ENCODE peak calls at places on chromosomes 1 and 21, in eight cellular contexts. One of them, this sample, is unnamed.

GRCh38 chr1:231729541-231729940 is 103.0 kb downstream of the DISC1 start:
- DNase-seq in type B pancreatic cell: no peak
- DNase-seq in GM23248: no peak
- DNase-seq in esophagus squamous epithelium: no peak
- DNase-seq in endothelial cell: no peak
- DNase-seq in AG20443: no peak
- DNase-seq in G401: no peak
- DNase-seq in activated CD4-positive, alpha-beta memory T cell treated with anti-CD3 and anti-CD28 coated beads, Interleukin-2, amount 10 ng/mL, durations not matched to agents 7 days and 5 days: no peak
- DNase-seq in this sample: no peak

GRCh38 chr1:8858888-8859706 is 19.4 kb downstream of the ENO1 start:
- DNase-seq in G401: peak
- DNase-seq in type B pancreatic cell: no peak
- DNase-seq in AG20443: peak
- DNase-seq in GM23248: peak
- DNase-seq in activated CD4-positive, alpha-beta memory T cell treated with anti-CD3 and anti-CD28 coated beads, Interleukin-2, amount 10 ng/mL, durations not matched to agents 7 days and 5 days: peak
- DNase-seq in esophagus squamous epithelium: no peak
- DNase-seq in endothelial cell: peak
- DNase-seq in this sample: peak

GRCh38 chr1:151237678-151238466 is 16.7 kb upstream of the PSMD4 start:
- DNase-seq in esophagus squamous epithelium: no peak
- DNase-seq in endothelial cell: no peak
- DNase-seq in AG20443: no peak
- DNase-seq in activated CD4-positive, alpha-beta memory T cell treated with anti-CD3 and anti-CD28 coated beads, Interleukin-2, amount 10 ng/mL, durations not matched to agents 7 days and 5 days: no peak
- DNase-seq in GM23248: no peak
- DNase-seq in type B pancreatic cell: no peak
- DNase-seq in G401: no peak
- DNase-seq in this sample: no peak

GRCh38 chr1:204591473-204592090 is 75.4 kb downstream of the MDM4 start:
- DNase-seq in AG20443: peak
- DNase-seq in esophagus squamous epithelium: no peak
- DNase-seq in GM23248: peak
- DNase-seq in endothelial cell: no peak
- DNase-seq in G401: no peak
- DNase-seq in activated CD4-positive, alpha-beta memory T cell treated with anti-CD3 and anti-CD28 coated beads, Interleukin-2, amount 10 ng/mL, durations not matched to agents 7 days and 5 days: no peak
- DNase-seq in type B pancreatic cell: no peak
- DNase-seq in this sample: no peak

GRCh38 chr1:91549041-91549735 is 48.5 kb downstream of the CDC7 start:
- DNase-seq in activated CD4-positive, alpha-beta memory T cell treated with anti-CD3 and anti-CD28 coated beads, Interleukin-2, amount 10 ng/mL, durations not matched to agents 7 days and 5 days: peak
- DNase-seq in GM23248: no peak
- DNase-seq in AG20443: no peak
- DNase-seq in type B pancreatic cell: no peak
- DNase-seq in esophagus squamous epithelium: no peak
- DNase-seq in G401: no peak
- DNase-seq in endothelial cell: no peak
- DNase-seq in this sample: no peak

GRCh38 chr1:1442069-1442770 is 6.7 kb downstream of the VWA1 start:
- DNase-seq in esophagus squamous epithelium: no peak
- DNase-seq in activated CD4-positive, alpha-beta memory T cell treated with anti-CD3 and anti-CD28 coated beads, Interleukin-2, amount 10 ng/mL, durations not matched to agents 7 days and 5 days: no peak
- DNase-seq in AG20443: no peak
- DNase-seq in endothelial cell: no peak
- DNase-seq in G401: no peak
- DNase-seq in type B pancreatic cell: no peak
- DNase-seq in GM23248: no peak
- DNase-seq in this sample: no peak

GRCh38 chr1:211928222-211928856 is 97.8 kb upstream of the LPGAT1 start:
- DNase-seq in type B pancreatic cell: no peak
- DNase-seq in AG20443: no peak
- DNase-seq in GM23248: no peak
- DNase-seq in endothelial cell: no peak
- DNase-seq in activated CD4-positive, alpha-beta memory T cell treated with anti-CD3 and anti-CD28 coated beads, Interleukin-2, amount 10 ng/mL, durations not matched to agents 7 days and 5 days: no peak
- DNase-seq in G401: peak
- DNase-seq in esophagus squamous epithelium: no peak
- DNase-seq in this sample: no peak

GRCh38 chr1:1187938-1188337 is 14.3 kb downstream of the TTLL10 start:
- DNase-seq in G401: no peak
- DNase-seq in GM23248: no peak
- DNase-seq in esophagus squamous epithelium: no peak
- DNase-seq in AG20443: no peak
- DNase-seq in activated CD4-positive, alpha-beta memory T cell treated with anti-CD3 and anti-CD28 coated beads, Interleukin-2, amount 10 ng/mL, durations not matched to agents 7 days and 5 days: no peak
- DNase-seq in endothelial cell: no peak
- DNase-seq in type B pancreatic cell: no peak
- DNase-seq in this sample: no peak

GRCh38 chr1:150366416-150367296 is 2.7 kb downstream of the RPRD2 start:
- DNase-seq in type B pancreatic cell: no peak
- DNase-seq in G401: peak
- DNase-seq in esophagus squamous epithelium: no peak
- DNase-seq in AG20443: no peak
- DNase-seq in endothelial cell: no peak
- DNase-seq in activated CD4-positive, alpha-beta memory T cell treated with anti-CD3 and anti-CD28 coated beads, Interleukin-2, amount 10 ng/mL, durations not matched to agents 7 days and 5 days: no peak
- DNase-seq in GM23248: peak
- DNase-seq in this sample: no peak

GRCh38 chr21:20997633-20998455 is at the start of gene NCAM2:
- DNase-seq in type B pancreatic cell: peak
- DNase-seq in G401: no peak
- DNase-seq in AG20443: peak
- DNase-seq in activated CD4-positive, alpha-beta memory T cell treated with anti-CD3 and anti-CD28 coated beads, Interleukin-2, amount 10 ng/mL, durations not matched to agents 7 days and 5 days: peak
- DNase-seq in esophagus squamous epithelium: no peak
- DNase-seq in GM23248: peak
- DNase-seq in endothelial cell: peak
- DNase-seq in this sample: no peak

GRCh38 chr1:201859424-201859823 is 29.3 kb upstream of the SHISA4 start:
- DNase-seq in G401: no peak
- DNase-seq in activated CD4-positive, alpha-beta memory T cell treated with anti-CD3 and anti-CD28 coated beads, Interleukin-2, amount 10 ng/mL, durations not matched to agents 7 days and 5 days: no peak
- DNase-seq in esophagus squamous epithelium: no peak
- DNase-seq in AG20443: no peak
- DNase-seq in type B pancreatic cell: no peak
- DNase-seq in GM23248: no peak
- DNase-seq in endothelial cell: no peak
- DNase-seq in this sample: no peak

GRCh38 chr1:51341876-51342496 is 11.6 kb upstream of the TTC39A start:
- DNase-seq in GM23248: no peak
- DNase-seq in endothelial cell: no peak
- DNase-seq in AG20443: no peak
- DNase-seq in G401: no peak
- DNase-seq in type B pancreatic cell: no peak
- DNase-seq in esophagus squamous epithelium: no peak
- DNase-seq in activated CD4-positive, alpha-beta memory T cell treated with anti-CD3 and anti-CD28 coated beads, Interleukin-2, amount 10 ng/mL, durations not matched to agents 7 days and 5 days: no peak
- DNase-seq in this sample: no peak

GRCh38 chr1:63774617-63775417 is 1.0 kb downstream of the ROR1 start:
- DNase-seq in endothelial cell: peak
- DNase-seq in activated CD4-positive, alpha-beta memory T cell treated with anti-CD3 and anti-CD28 coated beads, Interleukin-2, amount 10 ng/mL, durations not matched to agents 7 days and 5 days: no peak
- DNase-seq in G401: peak
- DNase-seq in esophagus squamous epithelium: no peak
- DNase-seq in AG20443: peak
- DNase-seq in type B pancreatic cell: peak
- DNase-seq in GM23248: peak
- DNase-seq in this sample: peak

GRCh38 chr1:47598357-47598756 is 160.5 kb downstream of the FOXD2 start:
- DNase-seq in type B pancreatic cell: peak
- DNase-seq in AG20443: no peak
- DNase-seq in G401: no peak
- DNase-seq in esophagus squamous epithelium: no peak
- DNase-seq in activated CD4-positive, alpha-beta memory T cell treated with anti-CD3 and anti-CD28 coated beads, Interleukin-2, amount 10 ng/mL, durations not matched to agents 7 days and 5 days: no peak
- DNase-seq in endothelial cell: no peak
- DNase-seq in GM23248: no peak
- DNase-seq in this sample: no peak

GRCh38 chr1:241408170-241408569 is 51.2 kb upstream of the RGS7 start:
- DNase-seq in endothelial cell: no peak
- DNase-seq in type B pancreatic cell: no peak
- DNase-seq in activated CD4-positive, alpha-beta memory T cell treated with anti-CD3 and anti-CD28 coated beads, Interleukin-2, amount 10 ng/mL, durations not matched to agents 7 days and 5 days: no peak
- DNase-seq in G401: no peak
- DNase-seq in esophagus squamous epithelium: no peak
- DNase-seq in GM23248: peak
- DNase-seq in AG20443: no peak
- DNase-seq in this sample: peak

GRCh38 chr1:237901284-237901870 is 10.7 kb upstream of the ZP4 start:
- DNase-seq in G401: no peak
- DNase-seq in activated CD4-positive, alpha-beta memory T cell treated with anti-CD3 and anti-CD28 coated beads, Interleukin-2, amount 10 ng/mL, durations not matched to agents 7 days and 5 days: no peak
- DNase-seq in type B pancreatic cell: no peak
- DNase-seq in esophagus squamous epithelium: no peak
- DNase-seq in GM23248: no peak
- DNase-seq in AG20443: no peak
- DNase-seq in endothelial cell: peak
- DNase-seq in this sample: peak

GRCh38 chr1:56534252-56534651 is 45.1 kb downstream of the PLPP3 start:
- DNase-seq in esophagus squamous epithelium: no peak
- DNase-seq in type B pancreatic cell: no peak
- DNase-seq in activated CD4-positive, alpha-beta memory T cell treated with anti-CD3 and anti-CD28 coated beads, Interleukin-2, amount 10 ng/mL, durations not matched to agents 7 days and 5 days: no peak
- DNase-seq in endothelial cell: no peak
- DNase-seq in AG20443: no peak
- DNase-seq in GM23248: no peak
- DNase-seq in G401: no peak
- DNase-seq in this sample: no peak

GRCh38 chr1:235919127-235919796 is 52.6 kb upstream of the LYST start:
- DNase-seq in type B pancreatic cell: no peak
- DNase-seq in activated CD4-positive, alpha-beta memory T cell treated with anti-CD3 and anti-CD28 coated beads, Interleukin-2, amount 10 ng/mL, durations not matched to agents 7 days and 5 days: no peak
- DNase-seq in GM23248: no peak
- DNase-seq in esophagus squamous epithelium: no peak
- DNase-seq in G401: no peak
- DNase-seq in AG20443: no peak
- DNase-seq in endothelial cell: no peak
- DNase-seq in this sample: no peak

GRCh38 chr21:45543371-45543709 is 1.1 kb upstream of the SLC19A1 start:
- DNase-seq in type B pancreatic cell: no peak
- DNase-seq in endothelial cell: peak
- DNase-seq in activated CD4-positive, alpha-beta memory T cell treated with anti-CD3 and anti-CD28 coated beads, Interleukin-2, amount 10 ng/mL, durations not matched to agents 7 days and 5 days: peak
- DNase-seq in G401: no peak
- DNase-seq in GM23248: no peak
- DNase-seq in AG20443: no peak
- DNase-seq in esophagus squamous epithelium: no peak
- DNase-seq in this sample: no peak

GRCh38 chr1:9996624-9997582 is at the start of gene RBP7:
- DNase-seq in endothelial cell: peak
- DNase-seq in GM23248: peak
- DNase-seq in AG20443: peak
- DNase-seq in type B pancreatic cell: peak
- DNase-seq in esophagus squamous epithelium: no peak
- DNase-seq in G401: no peak
- DNase-seq in activated CD4-positive, alpha-beta memory T cell treated with anti-CD3 and anti-CD28 coated beads, Interleukin-2, amount 10 ng/mL, durations not matched to agents 7 days and 5 days: no peak
- DNase-seq in this sample: no peak

GRCh38 chr1:42860339-42861013 is 14.1 kb downstream of the ZNF691 start:
- DNase-seq in endothelial cell: no peak
- DNase-seq in GM23248: no peak
- DNase-seq in activated CD4-positive, alpha-beta memory T cell treated with anti-CD3 and anti-CD28 coated beads, Interleukin-2, amount 10 ng/mL, durations not matched to agents 7 days and 5 days: no peak
- DNase-seq in G401: no peak
- DNase-seq in AG20443: no peak
- DNase-seq in esophagus squamous epithelium: no peak
- DNase-seq in type B pancreatic cell: no peak
- DNase-seq in this sample: no peak

GRCh38 chr1:165124772-165125171 is 231.7 kb downstream of the LMX1A start:
- DNase-seq in GM23248: no peak
- DNase-seq in endothelial cell: no peak
- DNase-seq in type B pancreatic cell: no peak
- DNase-seq in activated CD4-positive, alpha-beta memory T cell treated with anti-CD3 and anti-CD28 coated beads, Interleukin-2, amount 10 ng/mL, durations not matched to agents 7 days and 5 days: no peak
- DNase-seq in AG20443: no peak
- DNase-seq in G401: no peak
- DNase-seq in esophagus squamous epithelium: no peak
- DNase-seq in this sample: no peak